ENCODE peak calls at places on chromosomes 5 and 9, in four cellular contexts. C is HepG2, I is K562, G is HCT116. X is an unnamed sample.

GRCh38 chr5:19018822-19019221 is 969.2 kb downstream of the CDH18 start:
- DNase-seq in G (no peak), C (no peak), I (no peak), X (no peak)

GRCh38 chr9:16039988-16040761 is 487.3 kb downstream of the CCDC171 start:
- DNase-seq in C (peak), I (no peak), G (no peak), X (peak)

GRCh38 chr9:137077010-137077747 is at the start of gene UAP1L1:
- DNase-seq in I (peak), G (no peak), C (no peak), X (peak)

GRCh38 chr5:53364098-53364497 is 116.3 kb upstream of the FST start:
- DNase-seq in I (no peak), C (no peak), G (no peak), X (no peak)

GRCh38 chr5:138128344-138128743 is 10.9 kb downstream of the NME5 start:
- DNase-seq in I (no peak), C (no peak), G (no peak), X (no peak)

GRCh38 chr5:44011518-44011917 is 377.7 kb downstream of the FGF10 start:
- DNase-seq in C (no peak), I (no peak), G (no peak), X (no peak)

GRCh38 chr9:133347515-133347984 is 381 bp downstream of the MED22 start:
- DNase-seq in G (no peak), C (no peak), I (no peak), X (peak)

GRCh38 chr5:132753135-132753987 is 6.1 kb downstream of the CCNI2 start:
- DNase-seq in I (no peak), G (no peak), C (peak), X (peak)

GRCh38 chr5:134534058-134534725 is 8.7 kb downstream of the JADE2 start:
- DNase-seq in G (no peak), C (no peak), I (no peak), X (no peak)

GRCh38 chr5:107067391-107067790 is 603.3 kb downstream of the EFNA5 start:
- DNase-seq in I (no peak), G (no peak), C (no peak), X (no peak)

DNA sequence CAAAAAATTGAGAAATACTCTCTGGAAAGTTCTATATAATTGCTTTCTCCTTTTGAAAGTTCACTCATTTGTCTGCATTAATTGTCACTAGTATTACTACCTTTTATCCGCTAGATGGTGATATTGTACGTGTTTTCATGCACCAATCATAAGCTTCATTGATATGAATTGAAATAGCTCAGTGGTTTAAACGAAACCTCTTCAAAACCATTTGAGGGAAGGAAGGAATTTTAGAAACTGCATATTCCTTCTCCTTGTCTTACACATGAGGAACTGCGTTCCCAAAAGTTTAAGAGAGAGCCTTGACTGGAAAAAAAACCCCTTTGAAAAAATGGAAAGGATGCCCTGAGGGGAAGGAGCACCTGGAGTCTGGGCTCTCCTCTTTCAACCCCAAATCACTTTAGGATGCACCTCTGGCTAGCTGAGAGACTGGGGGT is 98.6 kb downstream of the YTHDC2 start:
- DNase-seq in C (peak), I (peak), G (peak), X (peak)
- TF ChIP-seq ELF1 in C (no peak), I (no peak), G (no peak), X (no peak)

DNA sequence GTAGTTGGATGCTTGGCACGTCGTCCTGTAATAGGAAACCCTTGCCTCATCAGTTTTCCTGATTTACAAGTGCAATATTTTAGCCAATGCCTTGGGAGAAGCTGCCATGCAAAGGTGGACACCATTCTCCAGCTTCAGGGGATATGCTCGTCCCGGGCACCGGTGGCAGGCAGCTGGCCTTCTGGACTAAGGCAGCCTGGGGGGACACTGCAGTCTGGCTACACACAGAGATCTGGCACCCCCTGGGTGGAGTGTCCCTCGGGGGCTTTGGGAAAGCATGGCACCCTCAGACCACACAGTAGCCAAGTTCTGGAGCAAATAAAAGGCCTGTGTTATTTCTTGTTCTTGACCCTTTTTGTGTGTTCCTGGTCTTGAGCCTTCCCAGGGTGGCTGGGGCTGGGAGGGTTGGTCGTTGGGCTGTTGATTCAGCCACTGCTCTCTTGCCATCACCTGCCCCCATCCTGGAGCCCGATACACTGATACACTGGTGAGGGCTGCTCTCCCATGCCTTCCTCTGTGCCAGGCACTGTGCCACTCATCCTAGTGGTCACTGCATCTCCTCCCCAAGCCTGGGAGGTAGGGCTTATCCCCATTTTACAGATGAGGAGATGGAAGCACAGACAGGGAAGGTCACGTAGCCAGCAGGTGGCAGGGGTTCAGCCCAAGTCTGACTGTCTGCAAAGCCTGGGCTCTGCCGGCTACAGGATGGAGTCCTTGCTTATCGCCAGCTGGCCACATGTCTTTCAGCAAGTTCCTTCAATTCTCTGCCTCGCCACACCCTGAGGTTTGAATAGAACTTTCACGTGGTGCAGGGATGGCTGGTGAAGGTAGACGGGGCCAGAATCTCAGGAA is 134.1 kb downstream of the RGS3 start:
- DNase-seq in C (no peak), I (no peak), G (no peak), X (no peak)
- H3K4me3 ChIP-seq in C (no peak), I (no peak), G (no peak), X (peak)

DNA sequence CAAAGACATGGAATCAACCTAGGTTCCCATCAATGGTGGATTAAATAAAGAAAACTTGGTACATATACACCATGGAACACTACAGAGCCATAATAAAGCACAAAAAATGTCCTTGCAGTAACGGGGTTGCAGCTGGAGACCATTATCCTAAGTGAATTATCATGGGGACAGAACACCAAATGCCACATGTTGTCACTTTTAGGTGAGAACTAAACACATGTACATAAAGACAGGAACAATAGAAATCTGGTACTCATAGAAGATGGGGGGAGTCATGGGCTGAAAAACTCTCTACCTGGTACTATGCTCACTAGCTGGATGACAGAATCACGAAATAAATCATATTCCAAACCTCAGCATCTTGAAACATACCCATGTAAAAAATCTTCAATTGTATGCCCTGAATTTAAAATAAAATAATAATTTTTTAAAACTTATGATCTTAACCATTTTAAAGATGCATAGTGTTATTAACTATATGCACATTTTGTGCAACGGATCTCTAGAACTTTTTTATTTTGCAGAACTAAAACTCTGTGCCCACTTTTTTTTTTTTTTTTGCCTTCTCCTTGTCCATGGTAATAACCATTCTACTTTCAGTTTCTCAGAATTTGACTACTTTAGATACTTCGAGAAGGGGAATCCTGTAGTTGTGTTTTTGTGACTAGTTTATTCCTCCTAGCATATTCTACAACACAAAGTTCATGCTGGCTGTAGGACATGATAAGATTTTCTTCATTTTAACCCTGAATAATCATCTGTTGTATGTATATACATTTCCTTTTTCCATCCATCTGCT is 1081.6 kb upstream of the ACO1 start:
- DNase-seq in C (no peak), I (no peak), G (no peak), X (no peak)
- TF ChIP-seq ELF1 in C (no peak), I (no peak), G (no peak), X (no peak)

GRCh38 chr9:113484258-113484730 is 20.8 kb downstream of the RGS3 start:
- DNase-seq in G (no peak), C (peak), I (no peak), X (peak)
- H3K4me3 ChIP-seq in G (no peak), C (no peak), I (no peak), X (no peak)

GRCh38 chr9:127769985-127770904 is 8.2 kb downstream of the SH2D3C start:
- DNase-seq in C (no peak), G (no peak), I (no peak), X (no peak)
- TF ChIP-seq ELF1 in C (no peak), G (no peak), I (no peak), X (no peak)

GRCh38 chr5:14873093-14873492 is 1.5 kb upstream of the ANKH start:
- DNase-seq in G (no peak), I (no peak), C (no peak), X (no peak)
- H3K4me3 ChIP-seq in G (no peak), I (no peak), C (peak), X (no peak)

GRCh38 chr5:16596541-16596940 is 20.3 kb downstream of the RETREG1 start:
- DNase-seq in C (no peak), I (no peak), G (no peak), X (no peak)
- TF ChIP-seq ELF1 in C (no peak), I (no peak), G (no peak), X (no peak)